ENCODE peak calls at places on chromosomes 3 and 15, in seven cellular contexts. Q is stomach, H is sigmoid colon, T is transverse colon, J is HepG2, W is HCT116, R is HL-60. O is an unnamed sample.

GRCh38 chr15:32029862-32030781 is at the start of gene CHRNA7:
- DNase-seq in Q (peak; percentile 76), H (peak; percentile 71), T (peak; percentile 65), J (peak; percentile 12), W (peak; percentile 33), R (peak; percentile 25), O (peak; percentile 79)

GRCh38 chr3:30539772-30540171 is 66.6 kb upstream of the TGFBR2 start:
- DNase-seq in Q (no peak), H (no peak), T (no peak), J (no peak), W (no peak), R (no peak), O (no peak)

GRCh38 chr3:62415312-62415791 is 42.0 kb upstream of the FEZF2 start:
- DNase-seq in Q (no peak), H (no peak), T (no peak), J (no peak), W (no peak), R (no peak), O (no peak)

GRCh38 chr15:101255066-101255415 is 3.2 kb upstream of the CHSY1 start:
- DNase-seq in Q (no peak), H (no peak), T (no peak), J (no peak), W (no peak), R (no peak), O (no peak)

GRCh38 chr3:88003115-88003755 is 55.6 kb downstream of the CGGBP1 start:
- DNase-seq in Q (no peak), H (no peak), T (no peak), J (peak; percentile 32), W (peak; percentile 50), R (peak; percentile 13), O (no peak)

GRCh38 chr15:56537881-56538280 is 72.9 kb upstream of the MNS1 start:
- DNase-seq in Q (peak; percentile 39), H (no peak), T (peak; percentile 22), J (no peak), W (no peak), R (peak; percentile 18), O (peak; percentile 86)

GRCh38 chr3:12288466-12289129 is at the start of gene PPARG:
- DNase-seq in Q (peak; percentile 59), H (no peak), T (peak; percentile 76), J (peak; percentile 54), W (peak; percentile 73), R (no peak), O (peak; percentile 80)

GRCh38 chr3:190229632-190230424 is 92.4 kb downstream of the CLDN1 start:
- DNase-seq in Q (no peak), H (no peak), T (no peak), J (peak; percentile 21), W (no peak), R (no peak), O (no peak)

GRCh38 chr15:86009727-86010126 is 69.9 kb upstream of the AGBL1 start:
- DNase-seq in Q (no peak), H (no peak), T (no peak), J (no peak), W (no peak), R (no peak), O (no peak)

GRCh38 chr3:141929341-141929995 is 53.0 kb downstream of the ATP1B3 start:
- DNase-seq in Q (no peak), H (peak; percentile 25), T (no peak), J (no peak), W (no peak), R (no peak), O (no peak)

GRCh38 chr3:78732471-78732870 is 1035.3 kb downstream of the ROBO1 start:
- DNase-seq in Q (no peak), H (no peak), T (no peak), J (no peak), W (no peak), R (no peak), O (no peak)

GRCh38 chr15:89442671-89443307 is 53.6 kb downstream of the RHCG start:
- DNase-seq in Q (peak; percentile 31), H (no peak), T (peak; percentile 48), J (peak; percentile 31), W (peak; percentile 44), R (no peak), O (no peak)

GRCh38 chr3:45874677-45875346 is 11.5 kb upstream of the CCR9 start:
- DNase-seq in Q (no peak), H (no peak), T (no peak), J (no peak), W (no peak), R (no peak), O (no peak)

GRCh38 chr15:39623550-39623931 is 42.7 kb downstream of the THBS1 start:
- DNase-seq in Q (no peak), H (no peak), T (no peak), J (no peak), W (no peak), R (no peak), O (no peak)

GRCh38 chr3:152299243-152299976 is 30.7 kb downstream of the MBNL1 start:
- DNase-seq in Q (no peak), H (peak; percentile 74), T (no peak), J (no peak), W (no peak), R (no peak), O (no peak)

GRCh38 chr3:8223766-8224165 is 277.9 kb upstream of the LMCD1 start:
- DNase-seq in Q (peak; percentile 39), H (no peak), T (no peak), J (no peak), W (no peak), R (no peak), O (no peak)

DNA sequence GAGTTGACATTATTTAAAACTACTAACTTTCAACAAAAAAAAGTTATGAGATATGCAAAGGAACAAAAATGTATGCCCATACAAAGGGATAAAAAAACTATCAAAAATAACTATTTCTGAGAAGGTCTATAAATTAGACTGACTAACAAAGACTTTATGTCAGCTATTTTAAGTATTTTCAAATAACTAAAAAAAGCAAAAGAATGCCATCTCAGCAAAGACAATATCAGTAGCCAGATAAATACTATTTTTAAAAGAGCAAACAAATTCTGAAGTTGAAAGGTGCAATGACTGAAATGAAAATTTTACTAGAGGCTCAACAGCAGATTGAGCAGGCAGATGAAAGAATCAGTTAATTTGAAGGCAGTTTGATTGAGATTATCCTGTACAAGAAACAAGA is 3.6 kb upstream of the STRIT1 start:
- DNase-seq in Q (no peak), H (no peak), T (no peak), J (no peak), W (no peak), R (no peak), O (no peak)
- H3K4me3 ChIP-seq in Q (no peak overlapping the region), H (no peak overlapping the region), T (no peak overlapping the region), J (no peak overlapping the region), W (no peak overlapping the region), R (no peak overlapping the region), O (no peak overlapping the region)

GRCh38 chr15:67801142-67801541 is 24.2 kb upstream of the SKOR1 start:
- DNase-seq in Q (no peak), H (no peak), T (no peak), J (no peak), W (no peak), R (no peak), O (peak; percentile 16)

GRCh38 chr15:67803996-67804843 is 21.1 kb upstream of the SKOR1 start:
- DNase-seq in Q (no peak), H (no peak), T (no peak), J (peak; percentile 7), W (no peak), R (no peak), O (peak; percentile 67)

GRCh38 chr15:67799801-67800205 is 25.5 kb upstream of the SKOR1 start:
- DNase-seq in Q (no peak), H (no peak), T (no peak), J (no peak), W (no peak), R (no peak), O (no peak)

GRCh38 chr15:67803299-67803698 is 22.0 kb upstream of the SKOR1 start:
- DNase-seq in Q (no peak), H (no peak), T (no peak), J (no peak), W (no peak), R (no peak), O (peak; percentile 37)

DNA sequence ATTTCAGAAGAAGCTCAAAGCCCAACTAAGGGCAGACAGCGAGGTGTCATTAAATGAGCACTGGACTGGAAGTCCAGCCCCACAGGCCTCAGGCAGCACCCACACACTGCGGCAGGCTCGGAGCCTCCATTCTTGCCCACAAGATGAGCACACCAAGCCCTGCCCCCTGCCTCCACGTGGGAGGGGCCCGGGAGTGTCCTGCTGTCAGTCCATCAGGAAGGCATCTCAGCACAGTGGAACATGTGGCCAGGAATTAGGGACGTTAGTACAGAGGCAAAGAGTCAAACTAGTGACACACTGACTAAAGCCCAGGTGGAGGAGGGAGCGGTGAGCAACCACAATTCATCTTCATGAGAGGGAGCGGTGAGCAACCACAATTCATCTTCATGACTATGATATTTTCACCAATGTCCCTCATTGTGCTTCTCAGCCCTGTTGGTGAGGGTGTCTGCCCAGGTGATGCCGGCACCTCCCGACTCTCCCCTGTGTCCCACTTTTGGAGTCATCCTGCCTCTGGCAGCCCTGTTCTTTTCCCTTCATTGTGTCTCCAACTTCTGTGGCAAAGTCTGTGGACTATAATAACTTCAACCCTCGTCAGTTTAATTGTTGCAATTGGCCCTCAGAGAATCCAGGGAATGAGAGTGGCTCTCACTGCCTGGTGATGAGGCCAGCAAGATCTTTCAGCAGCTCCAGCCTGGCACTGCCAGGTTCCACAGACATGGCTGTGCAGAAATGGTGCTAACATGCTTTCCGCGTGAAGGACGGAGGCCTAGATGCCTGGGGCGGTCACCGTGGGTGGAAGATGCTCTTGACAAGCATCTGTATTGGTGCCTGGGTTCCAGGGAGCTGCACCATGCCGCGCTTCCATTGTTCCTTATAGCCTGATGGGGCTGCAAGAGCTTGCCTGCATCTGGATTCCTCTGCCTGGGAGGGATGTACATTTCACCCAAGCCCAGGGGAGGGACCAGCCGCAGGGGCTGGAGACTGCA is 23.1 kb upstream of the SKOR1 start:
- DNase-seq in Q (no peak), H (no peak), T (no peak), J (no peak), W (no peak), R (no peak), O (peak; percentile 47)
- H3K27ac ChIP-seq in Q (no peak overlapping the region), H (no peak overlapping the region), T (no peak overlapping the region), J (no peak overlapping the region), W (no peak overlapping the region), R (no peak overlapping the region), O (no peak overlapping the region)

GRCh38 chr3:184321666-184322065 is 7.3 kb downstream of the EIF4G1 start:
- DNase-seq in Q (no peak), H (no peak), T (no peak), J (no peak), W (no peak), R (no peak), O (no peak)

GRCh38 chr3:184322731-184323487 is 8.5 kb downstream of the EIF4G1 start:
- DNase-seq in Q (no peak), H (no peak), T (no peak), J (no peak), W (no peak), R (peak; percentile 97), O (no peak)

GRCh38 chr3:184316792-184317191 is 2.4 kb downstream of the EIF4G1 start:
- DNase-seq in Q (no peak), H (no peak), T (no peak), J (no peak), W (no peak), R (no peak), O (no peak)

GRCh38 chr3:184317201-184317600 is 2.8 kb downstream of the EIF4G1 start:
- DNase-seq in Q (no peak), H (no peak), T (no peak), J (no peak), W (no peak), R (no peak), O (peak; percentile 75)

GRCh38 chr3:184320099-184320445 is 5.7 kb downstream of the EIF4G1 start:
- DNase-seq in Q (peak; percentile 98), H (peak; percentile 99), T (peak; percentile 94), J (peak; percentile 34), W (peak; percentile 83), R (no peak), O (peak; percentile 93)
- TF ChIP-seq POLR2AphosphoS5 in Q (no peak), H (peak; percentile 74), T (peak; percentile 62), J (no peak), W (peak; percentile 47), R (no peak), O (peak; percentile 70)

GRCh38 chr15:45391746-45392711 is 13.7 kb upstream of the GATM start:
- DNase-seq in Q (no peak), H (no peak), T (no peak), J (no peak), W (no peak), R (no peak), O (no peak)
- H3K4me3 ChIP-seq in Q (no peak overlapping the region), H (no peak overlapping the region), T (no peak overlapping the region), J (no peak overlapping the region), W (no peak overlapping the region), R (no peak overlapping the region), O (no peak overlapping the region)

O was measured in spleen.